ENCODE peak calls at places on chromosomes 7 and 10, in five cellular contexts. X is GM12891, L is SK-N-SH, D is K562, N is H1. C is an unnamed sample.

GRCh38 chr10:11205026-11205772 is 187.5 kb downstream of the CELF2 start:
- DNase-seq in X (no peak), D (no peak), L (no peak), N (no peak), C (no peak)

GRCh38 chr10:89516149-89516832 is 19.1 kb downstream of the SLC16A12 start:
- DNase-seq in X (no peak), L (no peak), D (peak; percentile 3), N (no peak), C (no peak)

GRCh38 chr10:125142946-125143345 is 17.4 kb downstream of the CTBP2 start:
- DNase-seq in L (no peak), N (no peak), D (no peak), X (no peak), C (no peak)

GRCh38 chr10:51758366-51758765 is 59.0 kb upstream of the CSTF2T start:
- DNase-seq in L (no peak), N (no peak), D (no peak), X (no peak), C (no peak)

GRCh38 chr7:30750574-30751256 is 1.2 kb upstream of the INMT start:
- DNase-seq in X (no peak), L (no peak), N (no peak), D (no peak), C (no peak)

GRCh38 chr7:42922017-42922753 is 9.8 kb downstream of the PSMA2 start:
- DNase-seq in N (no peak), L (no peak), X (no peak), D (no peak), C (no peak)

GRCh38 chr7:376306-376969 is 86.5 kb downstream of the FOXL3 start:
- DNase-seq in N (no peak), X (no peak), L (peak; percentile 38), D (no peak), C (no peak)

GRCh38 chr10:46282460-46283216 is 4.2 kb upstream of the ANTXRL start:
- DNase-seq in X (peak; percentile 49), N (no peak), L (peak; percentile 91), D (peak; percentile 65), C (no peak)

GRCh38 chr10:91350651-91351081 is 59.5 kb upstream of the HECTD2 start:
- DNase-seq in L (no peak), N (no peak), X (no peak), D (no peak), C (no peak)

GRCh38 chr10:92655426-92655825 is 34.3 kb upstream of the HHEX start:
- DNase-seq in D (no peak), N (no peak), L (no peak), X (no peak), C (no peak)

GRCh38 chr7:104926905-104927454 is 87.0 kb upstream of the KMT2E start:
- DNase-seq in L (no peak), D (no peak), N (no peak), X (no peak), C (no peak)

GRCh38 chr10:118259288-118259906 is 82.7 kb downstream of the FAM204A start:
- DNase-seq in L (peak; percentile 47), N (no peak), X (no peak), D (peak; percentile 54), C (no peak)

GRCh38 chr10:101834341-101834740 is 9.3 kb downstream of the KCNIP2 start:
- DNase-seq in X (no peak), L (no peak), N (no peak), D (peak; percentile 33), C (no peak)

GRCh38 chr10:13658864-13659685 is 72.3 kb downstream of the PRPF18 start:
- DNase-seq in X (no peak), D (no peak), N (no peak), L (no peak), C (no peak)

GRCh38 chr7:123789817-123790216 is 41.0 kb upstream of the WASL start:
- DNase-seq in N (no peak), X (no peak), D (peak; percentile 32), L (no peak), C (no peak)

GRCh38 chr10:112409755-112410154 is 35.8 kb downstream of the ACSL5 start:
- DNase-seq in L (no peak), D (no peak), N (no peak), X (no peak), C (no peak)

GRCh38 chr7:98869374-98870070 is at the start of gene TMEM130:
- DNase-seq in D (no peak), L (peak; percentile 81), N (no peak), X (no peak), C (no peak)

GRCh38 chr7:111846900-111847299 is 284.6 kb upstream of the IMMP2L start:
- DNase-seq in N (no peak), X (no peak), L (peak; percentile 48), D (no peak), C (no peak)

GRCh38 chr10:3763035-3763456 is 22.0 kb downstream of the KLF6 start:
- DNase-seq in L (no peak), X (no peak), D (peak; percentile 69), N (no peak), C (no peak)

GRCh38 chr10:86798636-86799035 is 42.2 kb downstream of the BMPR1A start:
- DNase-seq in L (no peak), N (no peak), X (no peak), D (no peak), C (no peak)

GRCh38 chr10:30784521-30784895 is 155.0 kb upstream of the LYZL2 start:
- DNase-seq in D (no peak), X (no peak), L (no peak), N (no peak), C (no peak)

GRCh38 chr7:74101061-74101681 is 17.6 kb downstream of the LIMK1 start:
- DNase-seq in X (peak; percentile 63), N (no peak), D (peak; percentile 48), L (no peak), C (peak; percentile 69)

GRCh38 chr7:17912536-17913235 is 27.6 kb downstream of the SNX13 start:
- DNase-seq in D (no peak), L (no peak), N (no peak), X (no peak), C (no peak)

GRCh38 chr7:16881809-16882208 is at the start of gene AGR3:
- DNase-seq in X (no peak), D (no peak), L (no peak), N (no peak), C (no peak)

GRCh38 chr7:2032876-2033407 is 199.8 kb downstream of the MAD1L1 start:
- DNase-seq in L (peak; percentile 26), N (no peak), D (no peak), X (no peak), C (no peak)

GRCh38 chr10:72009430-72010081 is 45.4 kb downstream of the CHST3 start:
- DNase-seq in N (no peak), X (no peak), L (peak; percentile 84), D (no peak), C (no peak)

GRCh38 chr7:67625257-67625713 is 628.7 kb downstream of the TYW1 start:
- DNase-seq in D (peak; percentile 73), X (peak; percentile 31), N (peak; percentile 83), L (peak; percentile 86), C (peak; percentile 21)
- TF ChIP-seq TAF1 in D (no peak), X (no peak), N (no peak), L (no peak), C (no peak)

GRCh38 chr7:140231779-140232491 is 55.2 kb upstream of the KDM7A start:
- DNase-seq in L (no peak), X (no peak), N (no peak), D (no peak), C (no peak)

GRCh38 chr7:140230517-140230861 is 53.7 kb upstream of the KDM7A start:
- DNase-seq in D (no peak), N (no peak), X (no peak), L (peak; percentile 89), C (no peak)

GRCh38 chr7:140229101-140229525 is 52.3 kb upstream of the KDM7A start:
- DNase-seq in D (no peak), L (no peak), N (no peak), X (no peak), C (no peak)

GRCh38 chr7:140230862-140231778 is 54.3 kb upstream of the KDM7A start:
- DNase-seq in L (peak; percentile 98), D (no peak), X (no peak), N (peak; percentile 71), C (no peak)

DNA sequence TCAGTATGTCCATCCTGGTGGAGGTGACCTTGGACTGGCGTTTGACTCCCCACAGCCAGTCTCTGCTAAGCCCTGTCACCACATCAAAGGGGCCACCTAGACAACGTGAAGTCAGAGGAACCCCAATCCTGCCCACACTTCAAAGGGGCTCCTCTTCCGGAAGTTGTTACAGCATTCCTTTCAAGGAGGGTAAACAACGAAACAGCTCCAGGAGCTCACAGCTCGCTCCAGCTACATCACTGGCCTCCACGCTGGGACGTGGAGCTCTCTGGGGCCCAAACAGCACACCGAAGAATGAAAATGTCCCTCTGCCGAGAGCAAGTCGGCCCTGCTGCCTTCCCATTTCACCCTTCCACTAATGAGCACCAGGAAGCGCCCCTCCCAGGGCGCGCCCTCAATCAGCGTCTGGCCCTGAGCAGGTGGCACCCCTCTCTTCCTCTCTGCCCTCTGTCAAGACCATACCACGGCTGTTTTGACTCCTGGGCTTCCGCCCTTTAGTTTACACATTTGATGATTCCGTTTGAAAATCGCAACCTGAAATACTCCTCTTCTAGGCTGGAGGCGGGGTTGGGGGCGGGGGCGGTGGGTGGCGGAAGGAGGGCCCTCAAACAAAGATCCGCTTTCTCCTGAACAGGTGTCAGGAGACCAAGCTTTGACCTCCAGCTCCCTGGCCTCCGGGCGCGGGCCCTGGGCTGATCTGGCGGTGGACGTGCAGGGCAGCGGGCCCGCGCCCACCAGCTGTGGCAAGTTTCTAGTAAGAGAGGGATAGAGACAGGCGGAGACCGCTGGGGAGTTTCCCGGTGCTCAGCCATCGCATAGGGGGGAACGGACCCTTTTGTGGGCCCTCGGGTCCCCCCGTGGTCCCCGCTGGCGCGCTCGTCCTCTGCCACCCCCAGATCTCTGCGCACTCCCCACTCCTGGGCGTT is 53.1 kb upstream of the KDM7A start:
- DNase-seq in N (no peak), D (no peak), L (no peak), X (no peak), C (no peak)
- TF ChIP-seq TAF1 in N (no peak), D (no peak), L (no peak), X (no peak), C (no peak)

DNA sequence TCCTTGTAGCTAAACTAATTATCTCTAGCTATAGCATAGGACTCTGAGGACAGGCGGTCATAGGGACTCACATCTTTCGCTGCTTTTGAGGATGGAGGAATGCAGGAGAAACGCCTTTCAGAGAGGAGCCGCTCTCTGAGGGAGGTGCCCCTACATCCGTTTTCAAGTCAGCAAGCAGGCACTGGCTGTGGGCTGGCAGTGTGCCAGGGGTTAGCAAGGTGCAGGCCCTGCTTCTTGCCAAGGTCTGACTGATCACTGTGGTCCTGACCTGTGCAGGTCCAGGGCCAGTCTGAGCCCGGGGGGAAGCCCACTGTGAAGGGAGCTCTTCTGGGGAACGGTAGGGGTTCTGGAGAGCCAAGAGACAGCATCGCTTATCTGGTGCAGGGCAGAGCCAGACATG is 89.4 kb downstream of the SH3PXD2A start:
- DNase-seq in N (no peak), X (no peak), D (no peak), L (no peak), C (no peak)
- TF ChIP-seq TAF1 in N (no peak), X (no peak), D (no peak), L (no peak), C (no peak)

DNA sequence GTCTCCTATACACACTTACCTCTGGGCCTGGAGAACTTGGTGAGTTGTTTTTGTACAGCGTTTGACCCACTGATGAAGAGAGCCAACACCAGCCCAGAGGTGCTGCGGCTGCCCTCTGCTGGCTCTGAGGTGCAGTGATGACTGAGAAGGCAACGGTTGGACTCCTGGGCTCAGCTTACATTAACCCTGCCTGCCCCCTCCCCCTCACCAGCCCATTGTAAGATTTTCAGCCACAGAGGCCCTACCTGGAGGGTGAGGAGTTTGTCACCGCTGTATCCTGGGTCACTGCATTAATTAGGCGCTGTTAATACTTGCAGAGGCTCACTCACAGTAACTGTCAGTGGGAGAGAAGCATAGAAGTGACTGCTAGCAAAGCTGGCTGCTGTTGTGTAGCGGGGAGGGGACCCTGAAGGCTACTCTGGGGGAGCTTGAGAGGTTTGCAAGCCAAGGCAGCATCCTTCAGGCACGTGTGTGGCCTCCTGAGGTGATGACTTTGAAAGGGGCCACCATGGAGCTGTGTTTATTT is 18.9 kb upstream of the ANKRD2 start:
- DNase-seq in X (no peak), L (peak; percentile 80), N (no peak), D (peak; percentile 66), C (no peak)
- TF ChIP-seq TAF1 in X (no peak), L (no peak), N (no peak), D (no peak), C (no peak)

C was measured in GM12892.